ENCODE peak calls at places on chromosomes 11 and 22, in five cellular contexts. One of them, this sample, is unnamed.

GRCh38 chr11:17735823-17736772 is 1.5 kb downstream of the KCNC1 start:
- DNase-seq in activated effector memory CD4-positive, alpha-beta T cell treated with Interleukin-2 at 50 U/mL for 16 hours: no peak
- DNase-seq in KG1: no peak
- DNase-seq in SW480: no peak
- DNase-seq in A549: no peak
- DNase-seq in this sample: no peak

GRCh38 chr11:18358646-18359045 is 35.7 kb upstream of the LDHA start:
- DNase-seq in SW480: no peak
- DNase-seq in KG1: no peak
- DNase-seq in activated effector memory CD4-positive, alpha-beta T cell treated with Interleukin-2 at 50 U/mL for 16 hours: no peak
- DNase-seq in A549: no peak
- DNase-seq in this sample: no peak

GRCh38 chr11:125348141-125348651 is 147.9 kb downstream of the FEZ1 start:
- DNase-seq in activated effector memory CD4-positive, alpha-beta T cell treated with Interleukin-2 at 50 U/mL for 16 hours: no peak
- DNase-seq in SW480: no peak
- DNase-seq in A549: no peak
- DNase-seq in KG1: no peak
- DNase-seq in this sample: no peak

GRCh38 chr11:43376065-43376464 is 17.3 kb downstream of the TTC17 start:
- DNase-seq in KG1: no peak
- DNase-seq in SW480: no peak
- DNase-seq in activated effector memory CD4-positive, alpha-beta T cell treated with Interleukin-2 at 50 U/mL for 16 hours: no peak
- DNase-seq in A549: no peak
- DNase-seq in this sample: no peak

GRCh38 chr11:868394-868793 is 25.7 kb downstream of the TSPAN4 start:
- DNase-seq in SW480: no peak
- DNase-seq in activated effector memory CD4-positive, alpha-beta T cell treated with Interleukin-2 at 50 U/mL for 16 hours: no peak
- DNase-seq in A549: no peak
- DNase-seq in KG1: no peak
- DNase-seq in this sample: no peak

GRCh38 chr11:9170450-9170849 is 79.1 kb upstream of the SCUBE2 start:
- DNase-seq in SW480: no peak
- DNase-seq in activated effector memory CD4-positive, alpha-beta T cell treated with Interleukin-2 at 50 U/mL for 16 hours: no peak
- DNase-seq in KG1: no peak
- DNase-seq in A549: peak
- DNase-seq in this sample: no peak

GRCh38 chr11:113521737-113522517 is 46.7 kb upstream of the DRD2 start:
- DNase-seq in KG1: no peak
- DNase-seq in A549: no peak
- DNase-seq in activated effector memory CD4-positive, alpha-beta T cell treated with Interleukin-2 at 50 U/mL for 16 hours: no peak
- DNase-seq in SW480: no peak
- DNase-seq in this sample: no peak

GRCh38 chr11:118786657-118787056 is 4.3 kb downstream of the DDX6 start:
- DNase-seq in KG1: no peak
- DNase-seq in A549: no peak
- DNase-seq in activated effector memory CD4-positive, alpha-beta T cell treated with Interleukin-2 at 50 U/mL for 16 hours: no peak
- DNase-seq in SW480: no peak
- DNase-seq in this sample: no peak

GRCh38 chr11:48105096-48105990 is 111.3 kb upstream of the OR4B1 start:
- DNase-seq in A549: no peak
- DNase-seq in KG1: no peak
- DNase-seq in SW480: no peak
- DNase-seq in activated effector memory CD4-positive, alpha-beta T cell treated with Interleukin-2 at 50 U/mL for 16 hours: no peak
- DNase-seq in this sample: peak

GRCh38 chr22:42069801-42070516 is 653 bp downstream of the NAGA start:
- DNase-seq in activated effector memory CD4-positive, alpha-beta T cell treated with Interleukin-2 at 50 U/mL for 16 hours: no peak
- DNase-seq in KG1: no peak
- DNase-seq in A549: no peak
- DNase-seq in SW480: no peak
- DNase-seq in this sample: no peak

This sample was measured in type B pancreatic cell.